ENCODE peak calls at places on chromosomes 6 and 20, in four cellular contexts. One of them, this sample, is unnamed.

GRCh38 chr6:170152111-170152926 is 138.6 kb downstream of the DLL1 start:
- DNase-seq in HCT116: no peak
- DNase-seq in SK-N-SH: no peak
- DNase-seq in GM12878: no peak
- DNase-seq in this sample: no peak

GRCh38 chr6:104531591-104531990 is 328.1 kb downstream of the HACE1 start:
- DNase-seq in HCT116: no peak
- DNase-seq in SK-N-SH: no peak
- DNase-seq in GM12878: no peak
- DNase-seq in this sample: no peak

GRCh38 chr20:36572701-36573102 is 695 bp upstream of the TGIF2 start:
- DNase-seq in HCT116: no peak
- DNase-seq in SK-N-SH: peak; percentile 26
- DNase-seq in GM12878: no peak
- DNase-seq in this sample: peak; percentile 58

GRCh38 chr6:52157301-52157930 is 28.8 kb upstream of the IL17A start:
- DNase-seq in HCT116: no peak
- DNase-seq in SK-N-SH: no peak
- DNase-seq in GM12878: peak; percentile 48
- DNase-seq in this sample: no peak

GRCh38 chr6:107578642-107579332 is 88.9 kb downstream of the SOBP start:
- DNase-seq in HCT116: no peak
- DNase-seq in SK-N-SH: peak; percentile 71
- DNase-seq in GM12878: no peak
- DNase-seq in this sample: peak; percentile 77

GRCh38 chr6:155274106-155274505 is 10.3 kb downstream of the CLDN20 start:
- DNase-seq in HCT116: no peak
- DNase-seq in SK-N-SH: no peak
- DNase-seq in GM12878: no peak
- DNase-seq in this sample: no peak

GRCh38 chr20:63492982-63493381 is 5.9 kb downstream of the EEF1A2 start:
- DNase-seq in HCT116: no peak
- DNase-seq in SK-N-SH: no peak
- DNase-seq in GM12878: no peak
- DNase-seq in this sample: no peak

GRCh38 chr20:50758469-50758868 is 27.1 kb downstream of the PARD6B start:
- DNase-seq in HCT116: no peak
- DNase-seq in SK-N-SH: no peak
- DNase-seq in GM12878: no peak
- DNase-seq in this sample: no peak

DNA sequence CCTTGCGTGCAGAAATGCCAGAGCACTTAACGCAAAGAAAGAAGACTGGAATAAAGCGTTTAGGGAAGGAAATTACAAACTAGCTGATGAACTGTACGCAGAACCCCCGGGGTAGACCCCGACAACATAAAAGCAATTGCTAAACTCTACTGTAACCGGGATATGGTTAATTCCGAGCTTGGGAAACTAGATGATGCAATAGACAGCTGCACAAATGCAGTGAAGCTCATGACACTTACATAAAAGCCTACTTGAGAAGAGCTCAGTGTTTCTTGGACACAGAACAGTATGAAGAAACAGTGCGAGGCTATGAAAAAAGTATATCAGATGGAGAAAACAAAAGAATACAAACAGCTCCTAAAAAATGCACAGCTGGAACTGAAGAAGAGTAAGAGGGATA is 35.6 kb downstream of the CITED2 start:
- DNase-seq in HCT116: no peak
- DNase-seq in SK-N-SH: no peak
- DNase-seq in GM12878: no peak
- DNase-seq in this sample: no peak
- H3K27ac ChIP-seq in HCT116: no peak overlapping the region
- H3K27ac ChIP-seq in SK-N-SH: no peak overlapping the region
- H3K27ac ChIP-seq in GM12878: no peak overlapping the region
- H3K27ac ChIP-seq in this sample: no peak overlapping the region

GRCh38 chr6:167121471-167121870 is 1.4 kb upstream of the CCR6 start:
- DNase-seq in HCT116: no peak
- DNase-seq in SK-N-SH: no peak
- DNase-seq in GM12878: no peak
- DNase-seq in this sample: no peak

GRCh38 chr6:167124753-167125152 is 1.9 kb downstream of the CCR6 start:
- DNase-seq in HCT116: no peak
- DNase-seq in SK-N-SH: no peak
- DNase-seq in GM12878: no peak
- DNase-seq in this sample: no peak

GRCh38 chr6:167125405-167125804 is 2.5 kb downstream of the CCR6 start:
- DNase-seq in HCT116: no peak
- DNase-seq in SK-N-SH: no peak
- DNase-seq in GM12878: no peak
- DNase-seq in this sample: no peak

GRCh38 chr6:167122041-167122826 is 662 bp upstream of the CCR6 start:
- DNase-seq in HCT116: no peak
- DNase-seq in SK-N-SH: no peak
- DNase-seq in GM12878: no peak
- DNase-seq in this sample: no peak

GRCh38 chr6:167122827-167123657 is at the start of gene CCR6:
- DNase-seq in HCT116: no peak
- DNase-seq in SK-N-SH: no peak
- DNase-seq in GM12878: no peak
- DNase-seq in this sample: no peak
- TF ChIP-seq POLR2AphosphoS5 in HCT116: no peak
- TF ChIP-seq POLR2AphosphoS5 in SK-N-SH: no peak
- TF ChIP-seq POLR2AphosphoS5 in GM12878: no peak
- TF ChIP-seq POLR2AphosphoS5 in this sample: no peak

GRCh38 chr6:143271024-143271423 is 179.5 kb downstream of the ADAT2 start:
- DNase-seq in HCT116: no peak
- DNase-seq in SK-N-SH: peak; percentile 67
- DNase-seq in GM12878: no peak
- DNase-seq in this sample: no peak
- H3K4me2 ChIP-seq in HCT116: no peak overlapping the region
- H3K4me2 ChIP-seq in SK-N-SH: peak overlapping the region; percentile 28
- H3K4me2 ChIP-seq in GM12878: no peak overlapping the region
- H3K4me2 ChIP-seq in this sample: no peak overlapping the region

GRCh38 chr6:144659202-144659731 is 374.1 kb downstream of the UTRN start:
- DNase-seq in HCT116: no peak
- DNase-seq in SK-N-SH: peak; percentile 45
- DNase-seq in GM12878: no peak
- DNase-seq in this sample: peak; percentile 83

GRCh38 chr6:144661101-144661806 is 376.1 kb downstream of the UTRN start:
- DNase-seq in HCT116: no peak
- DNase-seq in SK-N-SH: no peak
- DNase-seq in GM12878: no peak
- DNase-seq in this sample: peak; percentile 78

GRCh38 chr6:144660545-144660944 is 375.4 kb downstream of the UTRN start:
- DNase-seq in HCT116: no peak
- DNase-seq in SK-N-SH: peak; percentile 46
- DNase-seq in GM12878: no peak
- DNase-seq in this sample: no peak

GRCh38 chr6:144657691-144658090 is 372.6 kb downstream of the UTRN start:
- DNase-seq in HCT116: no peak
- DNase-seq in SK-N-SH: no peak
- DNase-seq in GM12878: no peak
- DNase-seq in this sample: peak; percentile 85

GRCh38 chr6:144659735-144660246 is 374.7 kb downstream of the UTRN start:
- DNase-seq in HCT116: no peak
- DNase-seq in SK-N-SH: no peak
- DNase-seq in GM12878: no peak
- DNase-seq in this sample: no peak
- H3K27ac ChIP-seq in HCT116: no peak overlapping the region
- H3K27ac ChIP-seq in SK-N-SH: peak overlapping the region; percentile 58
- H3K27ac ChIP-seq in GM12878: no peak overlapping the region
- H3K27ac ChIP-seq in this sample: no peak overlapping the region

DNA sequence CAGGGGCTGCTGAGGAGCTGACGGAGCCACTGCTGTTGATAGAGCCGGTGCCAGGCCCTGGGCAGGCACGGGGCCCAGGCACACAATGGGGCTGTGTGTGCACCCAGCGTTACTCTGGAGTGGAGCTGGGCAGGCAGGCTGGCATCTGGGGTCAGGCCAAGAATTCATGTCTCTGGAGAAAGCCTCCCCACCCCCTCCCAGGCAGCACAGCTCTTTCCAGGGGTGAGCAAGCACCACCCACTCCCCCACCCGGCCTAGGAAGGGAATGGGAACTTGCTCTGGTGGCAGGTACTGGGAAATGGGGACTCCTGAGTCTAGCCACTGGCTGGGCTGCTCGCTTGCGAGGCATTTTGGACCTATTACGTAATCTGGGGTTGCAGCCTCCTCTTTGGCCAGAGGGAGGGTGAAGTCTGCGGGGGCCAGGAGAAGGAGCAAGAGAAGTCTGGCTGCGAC is 22.7 kb downstream of the TFEB start:
- DNase-seq in HCT116: no peak
- DNase-seq in SK-N-SH: no peak
- DNase-seq in GM12878: no peak
- DNase-seq in this sample: no peak
- TF ChIP-seq POLR2AphosphoS5 in HCT116: no peak
- TF ChIP-seq POLR2AphosphoS5 in SK-N-SH: no peak
- TF ChIP-seq POLR2AphosphoS5 in GM12878: no peak
- TF ChIP-seq POLR2AphosphoS5 in this sample: no peak

GRCh38 chr6:116492331-116493067 is 18.9 kb upstream of the CALHM5 start:
- DNase-seq in HCT116: no peak
- DNase-seq in SK-N-SH: no peak
- DNase-seq in GM12878: no peak
- DNase-seq in this sample: no peak
- H3K4me2 ChIP-seq in HCT116: no peak overlapping the region
- H3K4me2 ChIP-seq in SK-N-SH: no peak overlapping the region
- H3K4me2 ChIP-seq in GM12878: no peak overlapping the region
- H3K4me2 ChIP-seq in this sample: no peak overlapping the region

GRCh38 chr6:167543602-167544506 is 219.0 kb downstream of the TTLL2 start:
- DNase-seq in HCT116: no peak
- DNase-seq in SK-N-SH: no peak
- DNase-seq in GM12878: no peak
- DNase-seq in this sample: no peak
- H3K27ac ChIP-seq in HCT116: no peak overlapping the region
- H3K27ac ChIP-seq in SK-N-SH: no peak overlapping the region
- H3K27ac ChIP-seq in GM12878: no peak overlapping the region
- H3K27ac ChIP-seq in this sample: no peak overlapping the region

DNA sequence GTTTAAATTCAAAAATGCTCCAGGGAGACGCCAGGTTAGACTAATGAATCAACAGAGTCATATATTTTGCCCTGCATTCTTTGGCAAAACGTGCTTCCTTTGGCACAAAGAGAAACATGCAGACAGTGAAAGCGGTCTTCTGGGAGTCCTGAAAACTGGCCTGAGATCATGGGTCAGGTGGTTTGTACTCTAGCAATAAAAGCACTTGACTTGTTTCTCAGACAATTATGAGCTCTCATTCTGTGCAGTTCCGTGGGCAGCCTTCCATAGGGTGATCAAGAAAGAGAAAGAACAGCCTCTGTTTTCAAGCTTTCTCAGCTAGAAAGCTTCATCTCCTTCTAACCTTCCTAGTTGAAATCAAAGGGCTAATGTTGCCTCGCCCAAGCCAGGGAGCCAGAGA is 62.7 kb upstream of the ISM1 start:
- DNase-seq in HCT116: no peak
- DNase-seq in SK-N-SH: no peak
- DNase-seq in GM12878: no peak
- DNase-seq in this sample: no peak
- TF ChIP-seq POLR2AphosphoS5 in HCT116: no peak
- TF ChIP-seq POLR2AphosphoS5 in SK-N-SH: no peak
- TF ChIP-seq POLR2AphosphoS5 in GM12878: no peak
- TF ChIP-seq POLR2AphosphoS5 in this sample: no peak

DNA sequence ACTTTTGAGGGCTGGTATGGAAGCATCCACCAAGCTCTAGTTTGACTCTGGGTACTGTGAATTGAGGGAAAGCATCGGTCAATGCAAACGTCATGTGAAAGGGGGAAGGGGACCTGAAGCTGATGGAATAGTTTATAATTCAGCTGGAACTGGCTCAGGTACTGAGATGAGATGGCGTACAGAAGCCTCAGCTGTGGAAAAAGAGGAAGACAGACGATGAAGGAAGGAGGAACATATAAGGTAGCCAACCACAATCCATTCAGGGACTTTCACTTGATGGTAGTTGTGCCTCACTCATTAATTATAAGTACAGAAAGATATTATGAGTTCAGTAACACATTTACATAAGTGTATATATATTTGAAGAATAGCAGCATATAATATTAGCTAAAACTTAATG is 2.7 kb downstream of the CALHM5 start:
- DNase-seq in HCT116: no peak
- DNase-seq in SK-N-SH: no peak
- DNase-seq in GM12878: no peak
- DNase-seq in this sample: no peak
- H3K4me2 ChIP-seq in HCT116: no peak overlapping the region
- H3K4me2 ChIP-seq in SK-N-SH: no peak overlapping the region
- H3K4me2 ChIP-seq in GM12878: no peak overlapping the region
- H3K4me2 ChIP-seq in this sample: no peak overlapping the region